ENCODE peak calls at places on chromosomes 12 and 14, in nine cellular contexts. D, A, B, R, K, H, U, Q and Y are unnamed samples.

GRCh38 chr12:42299392-42300308 is 26.2 kb downstream of the ZCRB1 start:
- DNase-seq in R (no peak), K (no peak), B (no peak), U (peak), D (no peak), Q (no peak), H (peak), A (no peak), Y (no peak)

GRCh38 chr14:103329421-103330347 is 4.4 kb upstream of the EIF5 start:
- DNase-seq in R (peak), K (no peak), Q (peak), A (peak), H (peak), D (peak), B (no peak), U (peak), Y (peak)

GRCh38 chr14:92511472-92512247 is 1.9 kb upstream of the RIN3 start:
- DNase-seq in B (no peak), A (no peak), R (peak), K (no peak), D (no peak), H (peak), U (peak), Q (peak), Y (no peak)

GRCh38 chr14:82913396-82913795 is 1379.7 kb upstream of the SEL1L start:
- DNase-seq in B (no peak), U (no peak), H (no peak), D (no peak), Q (no peak), K (no peak), A (no peak), R (no peak), Y (no peak)

GRCh38 chr14:74501135-74501614 is 7.6 kb downstream of the ISCA2 start:
- DNase-seq in A (peak), Q (no peak), R (peak), H (peak), K (peak), U (peak), D (no peak), B (no peak), Y (peak)

GRCh38 chr12:96907681-96908163 is 665 bp downstream of the NEDD1 start:
- DNase-seq in B (no peak), R (no peak), A (peak), K (peak), D (no peak), H (peak), Q (peak), U (peak), Y (no peak)

GRCh38 chr12:72272731-72273498 is 745 bp downstream of the TRHDE start:
- DNase-seq in D (no peak), H (peak), B (no peak), K (peak), R (no peak), U (peak), Q (no peak), A (no peak), Y (no peak)

GRCh38 chr12:98741615-98742265 is 96.7 kb downstream of the APAF1 start:
- DNase-seq in K (no peak), Q (no peak), H (no peak), D (no peak), U (no peak), B (no peak), R (no peak), A (no peak), Y (no peak)

GRCh38 chr14:21476925-21477681 is at the start of the genes RAB2B and TOX4:
- DNase-seq in R (peak), K (peak), B (peak), A (peak), Q (peak), D (peak), U (peak), H (peak), Y (peak)

GRCh38 chr12:110065540-110065939 is 17.2 kb upstream of the C12orf76 start:
- DNase-seq in R (no peak), H (no peak), B (no peak), D (no peak), K (no peak), A (no peak), U (no peak), Q (no peak), Y (no peak)

GRCh38 chr12:116059901-116060300 is 217.6 kb downstream of the MED13L start:
- DNase-seq in A (no peak), Q (no peak), K (no peak), H (no peak), U (no peak), B (no peak), D (no peak), R (no peak), Y (no peak)

GRCh38 chr12:78087363-78087675 is 256.6 kb downstream of the NAV3 start:
- DNase-seq in K (no peak), D (no peak), H (peak), U (peak), Q (no peak), R (no peak), B (no peak), A (no peak), Y (no peak)

GRCh38 chr14:98742001-98742400 is 530.0 kb downstream of the BCL11B start:
- DNase-seq in D (no peak), U (no peak), R (no peak), K (no peak), Q (no peak), H (no peak), B (no peak), A (no peak), Y (no peak)

GRCh38 chr14:22556990-22557623 is 31.9 kb downstream of the DAD1 start:
- DNase-seq in H (peak), B (peak), R (peak), U (peak), K (peak), Q (peak), A (peak), D (peak), Y (peak)

GRCh38 chr14:92651106-92651792 is 97.2 kb downstream of the LGMN start:
- DNase-seq in H (no peak), R (peak), Q (no peak), U (no peak), B (peak), A (peak), K (no peak), D (no peak), Y (peak)

GRCh38 chr12:58933068-58933681 is 12.9 kb upstream of the LRIG3 start:
- DNase-seq in D (no peak), K (no peak), Q (no peak), B (no peak), R (no peak), H (no peak), U (peak), A (no peak), Y (no peak)

GRCh38 chr14:89615421-89615820 is 198.4 kb upstream of the FOXN3 start:
- DNase-seq in K (no peak), R (no peak), A (no peak), B (no peak), Q (no peak), D (no peak), U (peak), H (no peak), Y (no peak)

GRCh38 chr14:22883191-22883976 is at the start of gene REM2:
- DNase-seq in U (no peak), R (no peak), D (no peak), B (no peak), Q (no peak), K (peak), H (no peak), A (no peak), Y (no peak)

GRCh38 chr12:30687265-30687986 is 8.2 kb downstream of the IPO8 start:
- DNase-seq in A (no peak), Q (no peak), R (no peak), D (no peak), U (peak), B (no peak), K (no peak), H (peak), Y (no peak)

GRCh38 chr14:23079716-23080115 is 15.2 kb downstream of the ACIN1 start:
- DNase-seq in H (no peak), Q (no peak), R (no peak), D (no peak), B (no peak), A (no peak), K (no peak), U (peak), Y (no peak)

GRCh38 chr12:91381309-91381804 is 198.7 kb upstream of the DCN start:
- DNase-seq in U (peak), A (peak), R (peak), H (peak), K (peak), Q (peak), D (peak), B (no peak), Y (no peak)

GRCh38 chr12:117975006-117975405 is 6.2 kb upstream of the KSR2 start:
- DNase-seq in D (no peak), U (no peak), B (no peak), A (no peak), K (no peak), R (no peak), Q (no peak), H (no peak), Y (no peak)

GRCh38 chr12:49121047-49121696 is 10.0 kb downstream of the TUBA1B start:
- DNase-seq in A (peak), H (peak), K (peak), D (no peak), R (peak), U (peak), B (no peak), Q (peak), Y (no peak)

GRCh38 chr12:63869656-63870055 is 25.2 kb downstream of the SRGAP1 start:
- DNase-seq in D (no peak), K (no peak), U (peak), H (peak), A (no peak), R (no peak), B (no peak), Q (no peak), Y (no peak)

GRCh38 chr14:105478624-105479305 is 4.1 kb downstream of the CRIP2 start:
- DNase-seq in D (peak), U (no peak), K (no peak), A (no peak), R (no peak), H (no peak), Q (no peak), B (no peak), Y (no peak)

GRCh38 chr12:130026608-130027176 is 122.9 kb upstream of the TMEM132D start:
- DNase-seq in B (no peak), H (no peak), A (peak), D (no peak), Q (peak), K (peak), R (no peak), U (peak), Y (no peak)

GRCh38 chr12:47813491-47814196 is 6.1 kb downstream of the HDAC7 start:
- DNase-seq in D (no peak), B (peak), Q (no peak), A (no peak), H (no peak), R (no peak), U (no peak), K (peak), Y (no peak)

GRCh38 chr12:90828621-90829020 is 126.4 kb downstream of the CCER1 start:
- DNase-seq in D (no peak), Q (no peak), B (no peak), U (no peak), R (no peak), H (no peak), A (no peak), K (no peak), Y (no peak)

GRCh38 chr14:78697341-78697740 is 527.2 kb downstream of the NRXN3 start:
- DNase-seq in B (no peak), H (peak), Q (peak), R (no peak), D (no peak), U (peak), K (peak), A (no peak), Y (no peak)

GRCh38 chr12:2412305-2412643 is 359.5 kb downstream of the CACNA1C start:
- DNase-seq in K (peak), A (no peak), U (no peak), H (no peak), D (no peak), R (no peak), Q (no peak), B (no peak), Y (no peak)

GRCh38 chr12:131897276-131897675 is 2.9 kb downstream of the ULK1 start:
- DNase-seq in U (no peak), R (no peak), A (peak), B (no peak), Q (no peak), K (no peak), D (peak), H (no peak), Y (no peak)

GRCh38 chr12:50142993-50143392 is 24.2 kb downstream of the CERS5 start:
- DNase-seq in K (no peak), D (no peak), U (no peak), A (no peak), R (peak), H (no peak), B (no peak), Q (no peak), Y (no peak)

GRCh38 chr12:112837629-112838191 is 46.2 kb downstream of the RPH3A start:
- DNase-seq in B (no peak), R (no peak), H (peak), Q (peak), D (no peak), K (no peak), A (no peak), U (peak), Y (no peak)

GRCh38 chr14:26157517-26157916 is 440.3 kb downstream of the NOVA1 start:
- DNase-seq in A (no peak), D (no peak), K (no peak), B (no peak), U (no peak), Q (no peak), R (no peak), H (no peak), Y (no peak)

GRCh38 chr14:91453744-91454143 is 36.1 kb upstream of the CCDC88C start:
- DNase-seq in Q (no peak), A (no peak), B (no peak), D (no peak), K (no peak), R (no peak), H (no peak), U (no peak), Y (no peak)

GRCh38 chr14:104113631-104114420 is 24.6 kb upstream of the KIF26A start:
- DNase-seq in K (no peak), A (no peak), D (peak), R (no peak), B (no peak), U (no peak), Q (no peak), H (no peak), Y (peak)

GRCh38 chr12:83015390-83016225 is 328.9 kb downstream of the TMTC2 start:
- DNase-seq in A (peak), D (no peak), Q (no peak), K (no peak), R (no peak), B (no peak), U (peak), H (peak), Y (no peak)

GRCh38 chr12:118980407-118981014 is 830 bp upstream of the SRRM4 start:
- DNase-seq in R (no peak), U (no peak), B (no peak), K (peak), D (no peak), Q (no peak), A (no peak), H (no peak), Y (no peak)

GRCh38 chr12:11753151-11753501 is 103.7 kb downstream of the ETV6 start:
- DNase-seq in A (no peak), D (no peak), R (no peak), H (no peak), B (no peak), K (no peak), U (no peak), Q (no peak), Y (no peak)

GRCh38 chr12:52411806-52412205 is 5.7 kb upstream of the KRT82 start:
- DNase-seq in B (no peak), H (no peak), Q (no peak), D (no peak), K (no peak), R (no peak), U (no peak), A (no peak), Y (no peak)

GRCh38 chr12:52413202-52413601 is 7.1 kb upstream of the KRT82 start:
- DNase-seq in K (no peak), D (no peak), H (no peak), U (no peak), B (no peak), R (no peak), A (no peak), Q (no peak), Y (no peak)

GRCh38 chr12:52414936-52415335 is 8.8 kb upstream of the KRT82 start:
- DNase-seq in Q (no peak), D (no peak), R (no peak), K (no peak), H (no peak), U (no peak), A (no peak), B (no peak), Y (no peak)

GRCh38 chr12:52415870-52416750 is 10.0 kb upstream of the KRT82 start:
- DNase-seq in H (peak), R (peak), K (no peak), A (peak), D (no peak), Q (peak), B (no peak), U (peak), Y (no peak)

GRCh38 chr12:52413787-52414345 is 7.7 kb upstream of the KRT82 start:
- DNase-seq in R (no peak), A (no peak), D (no peak), K (no peak), H (no peak), Q (no peak), U (no peak), B (no peak), Y (no peak)
- TF ChIP-seq CTCF in R (no peak), A (no peak), D (no peak), K (no peak), H (no peak), Q (no peak), U (peak), B (no peak), Y (no peak)

GRCh38 chr12:26832817-26833691 is at the start of gene ITPR2:
- DNase-seq in Q (peak), U (peak), R (peak), B (peak), H (peak), A (peak), K (peak), D (peak), Y (peak)
- TF ChIP-seq CTCF in Q (peak), U (no peak), R (no peak), B (no peak), H (no peak), A (peak), K (peak), D (no peak), Y (peak)

DNA sequence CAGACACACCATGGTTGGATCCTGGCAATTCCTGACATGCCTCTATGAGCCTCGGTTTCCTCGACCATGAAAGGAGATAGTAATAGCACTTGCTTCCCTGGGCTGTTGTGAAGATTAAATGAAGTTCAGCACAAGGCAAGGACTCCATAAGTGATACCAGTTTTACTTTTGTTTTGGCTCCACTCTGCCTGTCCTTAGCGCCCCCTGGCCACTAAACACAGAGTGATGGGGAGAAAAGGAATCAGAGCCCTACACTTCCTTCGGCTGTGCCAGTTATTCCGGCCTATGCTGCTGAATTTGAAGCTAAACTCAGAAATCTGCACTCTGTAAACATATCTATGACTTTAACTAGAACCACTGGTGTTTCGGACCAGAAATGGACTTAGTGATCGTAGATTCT is 173.8 kb downstream of the C12orf75 start:
- DNase-seq in D (no peak), A (no peak), Q (no peak), U (no peak), H (no peak), R (no peak), K (no peak), B (no peak), Y (no peak)
- TF ChIP-seq CTCF in D (no peak), A (no peak), Q (no peak), U (peak), H (no peak), R (no peak), K (no peak), B (no peak), Y (no peak)

GRCh38 chr14:77603654-77604270 is 12.7 kb downstream of the SPTLC2 start:
- DNase-seq in B (no peak), R (no peak), Q (no peak), K (no peak), H (peak), D (no peak), U (no peak), A (peak), Y (no peak)
- TF ChIP-seq CTCF in B (no peak), R (no peak), Q (no peak), K (peak), H (peak), D (no peak), U (peak), A (no peak), Y (peak)

GRCh38 chr12:45582536-45582935 is 147.0 kb upstream of the ARID2 start:
- DNase-seq in Q (no peak), R (no peak), D (no peak), A (no peak), B (no peak), K (no peak), U (no peak), H (no peak), Y (no peak)
- TF ChIP-seq CTCF in Q (no peak), R (no peak), D (no peak), A (no peak), B (no peak), K (no peak), U (no peak), H (no peak), Y (no peak)

DNA sequence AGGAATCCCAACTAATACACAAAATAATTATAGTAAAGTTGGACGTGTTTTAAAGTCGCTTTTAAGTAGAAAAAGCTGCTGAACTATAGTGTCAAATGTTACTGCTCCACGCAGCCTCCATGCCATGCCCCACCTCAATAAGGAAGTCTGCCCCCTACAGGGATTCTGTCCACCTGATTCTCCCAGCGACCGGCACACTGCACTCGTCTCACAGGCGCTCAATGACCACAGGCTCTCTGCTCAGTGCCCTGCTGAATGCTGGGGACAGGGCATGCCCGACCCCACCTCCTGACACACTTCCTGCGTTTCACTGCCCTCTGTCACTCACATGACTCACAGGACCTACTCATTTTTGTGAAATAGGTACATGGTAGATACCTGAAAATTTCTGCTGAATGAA is 48.9 kb downstream of the BDKRB1 start:
- DNase-seq in R (no peak), D (no peak), H (no peak), A (no peak), U (no peak), Q (peak), B (no peak), K (peak), Y (no peak)
- TF ChIP-seq CTCF in R (no peak), D (no peak), H (no peak), A (no peak), U (peak), Q (no peak), B (no peak), K (no peak), Y (no peak)